ENCODE peak calls at places on chromosomes 1 and 21, in four cellular contexts. One of them, this sample, is unnamed.
A peak's percentile ranks its signal among the peaks of the same experiment; 100 is the strongest.

GRCh38 chr1:26349886-26350244 is 4.1 kb downstream of the CRYBG2 start:
- DNase-seq in kidney glomerular epithelial cell: peak; percentile 63
- DNase-seq in memory B cell: no peak
- DNase-seq in RPMI7951: no peak
- DNase-seq in this sample: no peak

GRCh38 chr1:85453640-85454194 is 11.2 kb downstream of the DDAH1 start:
- DNase-seq in kidney glomerular epithelial cell: no peak
- DNase-seq in memory B cell: no peak
- DNase-seq in RPMI7951: no peak
- DNase-seq in this sample: no peak

GRCh38 chr1:161486806-161487482 is 18.3 kb upstream of the FCGR2A start:
- DNase-seq in kidney glomerular epithelial cell: peak; percentile 44
- DNase-seq in memory B cell: peak; percentile 74
- DNase-seq in RPMI7951: peak; percentile 70
- DNase-seq in this sample: peak; percentile 35

GRCh38 chr1:241612533-241613505 is 27.4 kb downstream of the CHML start:
- DNase-seq in kidney glomerular epithelial cell: peak; percentile 66
- DNase-seq in memory B cell: no peak
- DNase-seq in RPMI7951: peak; percentile 81
- DNase-seq in this sample: no peak

GRCh38 chr1:67194209-67194863 is 28.1 kb downstream of the IL23R start:
- DNase-seq in kidney glomerular epithelial cell: no peak
- DNase-seq in memory B cell: no peak
- DNase-seq in RPMI7951: no peak
- DNase-seq in this sample: no peak

GRCh38 chr21:36155603-36156338 is 853 bp upstream of the DOP1B start:
- DNase-seq in kidney glomerular epithelial cell: no peak
- DNase-seq in memory B cell: peak; percentile 9
- DNase-seq in RPMI7951: no peak
- DNase-seq in this sample: no peak

GRCh38 chr1:184861755-184862336 is 107.2 kb upstream of the EDEM3 start:
- DNase-seq in kidney glomerular epithelial cell: no peak
- DNase-seq in memory B cell: no peak
- DNase-seq in RPMI7951: no peak
- DNase-seq in this sample: no peak

GRCh38 chr21:46128983-46129571 is 26.3 kb downstream of the FTCD start:
- DNase-seq in kidney glomerular epithelial cell: no peak
- DNase-seq in memory B cell: no peak
- DNase-seq in RPMI7951: no peak
- DNase-seq in this sample: no peak

GRCh38 chr1:93003981-93004380 is 42.7 kb upstream of the DIPK1A start:
- DNase-seq in kidney glomerular epithelial cell: no peak
- DNase-seq in memory B cell: no peak
- DNase-seq in RPMI7951: no peak
- DNase-seq in this sample: no peak